ENCODE peak calls at places on chromosomes 12 and 14, in six cellular contexts. Y is HCT116, H is endothelial cell of umbilical vein, M is K562, U is GM23338, T is GM23248. S is an unnamed sample.

GRCh38 chr12:132150780-132151144 is 6.5 kb downstream of the NOC4L start:
- DNase-seq in Y (no peak), H (no peak), U (no peak), T (no peak), M (no peak), S (no peak)

GRCh38 chr12:132106921-132107320 is 37.2 kb downstream of the DDX51 start:
- DNase-seq in Y (no peak), T (no peak), M (no peak), U (no peak), H (no peak), S (no peak)

GRCh38 chr14:63656194-63656593 is 14.5 kb upstream of the WDR89 start:
- DNase-seq in U (no peak), Y (no peak), T (no peak), H (no peak), M (no peak), S (no peak)

GRCh38 chr12:44503329-44503728 is 372.8 kb downstream of the NELL2 start:
- DNase-seq in U (no peak), T (no peak), Y (no peak), H (no peak), M (no peak), S (no peak)

GRCh38 chr12:45674181-45674580 is 55.3 kb upstream of the ARID2 start:
- DNase-seq in Y (no peak), M (no peak), U (no peak), H (no peak), T (no peak), S (no peak)

GRCh38 chr12:128797119-128798118 is 26.3 kb downstream of the SLC15A4 start:
- DNase-seq in H (peak; percentile 67), U (no peak), T (no peak), Y (no peak), M (no peak), S (no peak)

GRCh38 chr14:93430889-93431670 is at the start of gene UNC79:
- DNase-seq in M (peak; percentile 11), H (no peak), T (peak; percentile 40), Y (no peak), U (peak; percentile 86), S (no peak)

GRCh38 chr14:100093322-100093721 is 28.1 kb downstream of the EVL start:
- DNase-seq in T (no peak), Y (no peak), H (no peak), U (no peak), M (no peak), S (no peak)

GRCh38 chr12:74780458-74781241 is 243.0 kb downstream of the ATXN7L3B start:
- DNase-seq in H (no peak), M (no peak), Y (no peak), U (no peak), T (peak; percentile 34), S (no peak)

GRCh38 chr14:23006544-23007419 is 3.2 kb downstream of the C14orf93 start:
- DNase-seq in Y (peak; percentile 96), M (peak; percentile 99), T (peak; percentile 99), H (peak; percentile 99), U (peak; percentile 98), S (peak; percentile 92)

GRCh38 chr12:109027767-109028166 is 6.9 kb upstream of the SVOP start:
- DNase-seq in H (no peak), Y (no peak), U (no peak), M (no peak), T (peak; percentile 11), S (no peak)

GRCh38 chr14:33951183-33951840 is 438 bp upstream of the EGLN3 start:
- DNase-seq in Y (no peak), M (no peak), H (no peak), T (no peak), U (peak; percentile 28), S (no peak)

GRCh38 chr14:64501326-64502171 is 2.1 kb downstream of the ZBTB25 start:
- DNase-seq in H (peak; percentile 46), Y (no peak), M (no peak), T (peak; percentile 79), U (no peak), S (no peak)

GRCh38 chr14:67553547-67553946 is 20.5 kb downstream of the PLEKHH1 start:
- DNase-seq in Y (no peak), M (no peak), T (no peak), H (no peak), U (no peak), S (no peak)

GRCh38 chr12:62862259-62862881 is 72.6 kb downstream of the PPM1H start:
- DNase-seq in M (no peak), H (peak; percentile 48), Y (no peak), U (no peak), T (peak; percentile 71), S (no peak)

GRCh38 chr14:34684578-34684977 is 29.8 kb downstream of the CFL2 start:
- DNase-seq in M (no peak), Y (no peak), U (no peak), H (no peak), T (peak; percentile 54), S (no peak)

GRCh38 chr12:54125950-54126695 is 62.7 kb downstream of the SMUG1 start:
- DNase-seq in M (no peak), T (peak; percentile 57), Y (no peak), U (peak; percentile 39), H (no peak), S (no peak)
- H3K27ac ChIP-seq in M (no peak overlapping the region), T (peak overlapping the region; percentile 3), Y (no peak overlapping the region), U (no peak overlapping the region), H (no peak overlapping the region), S (no peak overlapping the region)

DNA sequence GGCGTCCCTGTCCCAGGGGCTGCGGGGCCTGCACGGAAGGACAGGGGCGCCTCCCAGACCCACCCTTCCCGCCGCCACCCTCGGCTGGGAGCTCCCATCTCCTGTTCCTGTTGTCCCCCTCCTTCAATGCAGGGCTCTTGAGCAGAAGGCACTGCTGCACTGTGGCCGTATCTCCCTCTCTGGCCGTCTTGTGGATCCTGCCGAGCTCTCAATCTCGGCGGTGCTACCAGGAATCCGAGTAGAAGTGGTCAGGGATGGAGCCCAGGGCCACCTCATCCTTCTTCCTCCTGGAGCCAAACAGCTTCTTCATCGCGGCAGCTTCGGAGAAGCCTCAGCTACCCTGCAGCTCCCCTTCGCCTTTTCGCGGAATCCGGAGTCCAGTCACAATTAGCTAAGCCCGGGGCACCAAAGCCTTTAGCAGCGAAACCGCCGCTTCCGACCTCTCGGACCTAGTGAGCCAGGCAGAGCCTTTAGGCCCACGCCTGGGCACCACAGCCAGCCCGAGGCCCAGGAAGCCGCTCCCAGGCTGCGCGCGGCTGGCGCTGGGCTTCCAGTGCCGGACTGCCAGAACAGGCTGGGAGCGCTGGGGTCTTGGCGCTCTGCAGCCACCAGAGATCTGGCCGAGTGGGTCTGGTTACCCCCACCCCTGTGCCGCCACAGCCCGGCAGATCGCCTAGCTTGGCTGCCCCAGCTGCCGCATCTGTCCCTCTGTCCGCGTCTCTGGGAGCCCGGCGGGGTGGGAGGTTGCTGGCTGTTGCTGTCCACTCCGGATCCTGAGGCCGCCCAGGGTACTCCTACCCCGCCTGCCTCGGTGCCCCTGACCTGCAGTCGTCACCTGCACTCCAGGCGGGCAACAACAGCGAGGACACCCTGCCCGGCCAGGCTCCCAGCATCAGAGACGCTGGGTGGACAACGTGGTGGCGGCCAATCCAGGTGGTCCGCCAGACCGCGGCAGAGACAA is 69.1 kb downstream of the ASCL4 start:
- DNase-seq in T (peak; percentile 53), H (no peak), Y (no peak), U (peak; percentile 70), M (no peak), S (no peak)
- TF ChIP-seq EZH2 in T (no peak), H (peak; percentile 91), Y (no peak), U (peak; percentile 69), M (no peak), S (no peak)

DNA sequence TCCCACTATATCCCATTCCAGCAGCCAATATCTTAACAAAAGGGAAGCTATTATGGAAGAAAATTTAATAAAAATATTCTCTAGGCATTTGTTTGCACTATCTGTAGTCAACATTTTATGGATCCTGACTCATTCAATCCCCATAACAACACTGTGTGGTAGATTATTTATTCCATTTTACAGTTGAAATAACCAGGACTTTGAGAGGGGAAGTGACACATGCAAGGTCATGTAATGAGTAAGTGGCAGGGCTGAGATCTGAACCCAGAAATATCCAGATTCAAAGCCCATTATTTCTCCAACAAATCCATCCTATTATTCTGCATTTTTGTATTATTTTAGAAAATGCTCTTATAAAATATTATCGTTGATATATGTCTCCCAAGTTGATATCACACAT is 54.8 kb upstream of the E2F7 start:
- DNase-seq in U (no peak), T (peak; percentile 86), M (no peak), Y (peak; percentile 24), H (peak; percentile 88), S (no peak)
- H3K27ac ChIP-seq in U (no peak overlapping the region), T (peak overlapping the region; percentile 98), M (no peak overlapping the region), Y (no peak overlapping the region), H (peak overlapping the region; percentile 96), S (no peak overlapping the region)

GRCh38 chr12:57621497-57622292 is 10.5 kb downstream of the ARHGEF25 start:
- DNase-seq in U (peak; percentile 77), T (peak; percentile 61), H (peak; percentile 52), Y (peak; percentile 15), M (peak; percentile 87), S (peak; percentile 40)

GRCh38 chr12:57620936-57621496 is 9.8 kb downstream of the ARHGEF25 start:
- DNase-seq in Y (no peak), T (peak; percentile 44), U (peak; percentile 62), M (no peak), H (no peak), S (no peak)

GRCh38 chr12:57619434-57620244 is 8.4 kb downstream of the ARHGEF25 start:
- DNase-seq in T (no peak), Y (no peak), M (no peak), H (no peak), U (peak; percentile 66), S (no peak)

GRCh38 chr12:57618966-57619433 is 7.8 kb downstream of the ARHGEF25 start:
- DNase-seq in Y (no peak), U (no peak), H (no peak), T (no peak), M (no peak), S (no peak)

GRCh38 chr12:57620245-57620935 is 9.2 kb downstream of the ARHGEF25 start:
- DNase-seq in M (no peak), T (no peak), Y (no peak), U (no peak), H (no peak), S (no peak)
- TF ChIP-seq EZH2 in M (no peak), T (peak; percentile 4), Y (no peak), U (peak; percentile 70), H (no peak), S (no peak)

GRCh38 chr12:110557300-110557699 is 25.8 kb downstream of the PPTC7 start:
- DNase-seq in H (no peak), T (no peak), Y (no peak), M (no peak), U (no peak), S (no peak)

GRCh38 chr12:110560048-110560447 is 23.1 kb downstream of the PPTC7 start:
- DNase-seq in T (no peak), M (no peak), H (no peak), U (no peak), Y (no peak), S (no peak)

GRCh38 chr12:110564471-110564991 is 18.6 kb downstream of the PPTC7 start:
- DNase-seq in M (no peak), Y (no peak), H (no peak), T (no peak), U (no peak), S (no peak)

GRCh38 chr12:110563702-110564470 is 19.2 kb downstream of the PPTC7 start:
- DNase-seq in H (peak; percentile 21), M (no peak), U (no peak), T (peak; percentile 64), Y (no peak), S (no peak)

GRCh38 chr12:110561471-110562201 is 21.5 kb downstream of the PPTC7 start:
- DNase-seq in Y (no peak), T (peak; percentile 85), M (no peak), U (no peak), H (no peak), S (no peak)
- H3K27ac ChIP-seq in Y (no peak overlapping the region), T (peak overlapping the region; percentile 78), M (no peak overlapping the region), U (no peak overlapping the region), H (no peak overlapping the region), S (no peak overlapping the region)

S was measured in MM.1S.